ENCODE peak calls at places on chromosomes 16 and 17, in seven cellular contexts. D, Q, I, S, H, A and W are unnamed samples.

GRCh38 chr17:11628374-11628773 is 30.1 kb downstream of the DNAH9 start:
- DNase-seq in D (no peak), Q (no peak), I (no peak), S (no peak), H (no peak), A (no peak), W (no peak)

GRCh38 chr16:1126577-1126976 is 26.3 kb upstream of the CACNA1H start:
- DNase-seq in D (no peak), Q (no peak), I (no peak), S (no peak), H (no peak), A (no peak), W (no peak)

GRCh38 chr17:8659758-8660410 is 29.4 kb upstream of the MYH10 start:
- DNase-seq in D (no peak), Q (no peak), I (no peak), S (no peak), H (no peak), A (no peak), W (no peak)

GRCh38 chr17:48626470-48627241 is 498 bp upstream of the HOXB9 start:
- DNase-seq in D (no peak), Q (no peak), I (no peak), S (no peak), H (no peak), A (peak), W (no peak)

GRCh38 chr16:87878704-87879103 is 9.4 kb upstream of the SLC7A5 start:
- DNase-seq in D (no peak), Q (no peak), I (no peak), S (no peak), H (no peak), A (no peak), W (no peak)

GRCh38 chr16:71762186-71762585 is 37.7 kb upstream of the PHLPP2 start:
- DNase-seq in D (no peak), Q (no peak), I (no peak), S (peak), H (peak), A (no peak), W (no peak)

GRCh38 chr16:80518436-80518835 is 22.4 kb upstream of the DYNLRB2 start:
- DNase-seq in D (no peak), Q (no peak), I (no peak), S (no peak), H (peak), A (peak), W (peak)

GRCh38 chr16:66274335-66275110 is 92.0 kb upstream of the CDH5 start:
- DNase-seq in D (no peak), Q (peak), I (no peak), S (no peak), H (peak), A (peak), W (peak)

GRCh38 chr17:1710807-1711553 is 803 bp upstream of the TLCD2 start:
- DNase-seq in D (no peak), Q (no peak), I (no peak), S (no peak), H (peak), A (no peak), W (no peak)

GRCh38 chr16:1137604-1138003 is 15.3 kb upstream of the CACNA1H start:
- DNase-seq in D (no peak), Q (no peak), I (peak), S (no peak), H (no peak), A (no peak), W (no peak)

GRCh38 chr16:51755039-51755501 is 604.0 kb upstream of the SALL1 start:
- DNase-seq in D (no peak), Q (no peak), I (no peak), S (no peak), H (no peak), A (no peak), W (no peak)

GRCh38 chr17:82835766-82836512 is 3.9 kb downstream of the ZNF750 start:
- DNase-seq in D (no peak), Q (no peak), I (no peak), S (no peak), H (no peak), A (no peak), W (no peak)

GRCh38 chr17:3890082-3890892 is 2.6 kb downstream of the CAMKK1 start:
- DNase-seq in D (peak), Q (no peak), I (peak), S (peak), H (peak), A (peak), W (no peak)

GRCh38 chr17:10779607-10780006 is 24.3 kb downstream of the TMEM238L start:
- DNase-seq in D (no peak), Q (no peak), I (no peak), S (no peak), H (no peak), A (no peak), W (no peak)

GRCh38 chr17:81160747-81161453 is 4.4 kb upstream of the PVALEF start:
- DNase-seq in D (no peak), Q (no peak), I (no peak), S (no peak), H (no peak), A (no peak), W (no peak)

GRCh38 chr17:81161536-81161935 is 3.8 kb upstream of the PVALEF start:
- DNase-seq in D (no peak), Q (no peak), I (no peak), S (no peak), H (no peak), A (no peak), W (no peak)

GRCh38 chr17:81159611-81160265 is 5.6 kb upstream of the PVALEF start:
- DNase-seq in D (no peak), Q (no peak), I (peak), S (no peak), H (no peak), A (no peak), W (no peak)

GRCh38 chr17:81158688-81159590 is 6.4 kb upstream of the PVALEF start:
- DNase-seq in D (no peak), Q (no peak), I (peak), S (no peak), H (no peak), A (no peak), W (no peak)

GRCh38 chr17:81160306-81160705 is 5.0 kb upstream of the PVALEF start:
- DNase-seq in D (no peak), Q (no peak), I (peak), S (no peak), H (no peak), A (no peak), W (no peak)
- H3K4me3 ChIP-seq in D (peak), Q (peak), I (peak), S (no peak), H (no peak), A (no peak), W (no peak)

DNA sequence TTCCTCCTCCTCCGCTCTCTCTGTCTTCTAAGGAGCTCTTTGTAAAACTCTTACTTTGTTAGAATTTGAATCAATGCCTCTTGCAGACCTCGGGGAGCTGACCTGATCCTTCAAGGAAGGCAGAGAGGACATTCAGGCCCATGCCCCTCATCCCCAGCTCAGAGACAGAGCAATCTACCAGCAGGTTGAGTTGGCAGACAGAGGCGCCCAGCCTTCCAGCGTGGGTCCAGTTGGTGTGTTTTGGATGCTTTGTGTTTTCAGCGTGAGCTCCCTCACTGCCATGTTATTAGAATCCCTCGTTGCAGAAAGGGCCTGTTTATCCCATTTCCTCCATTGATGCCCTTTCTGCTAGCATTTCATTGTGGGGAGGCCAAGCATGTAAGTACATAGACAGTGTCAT is 167.1 kb downstream of the CMIP start:
- DNase-seq in D (no peak), Q (no peak), I (no peak), S (no peak), H (no peak), A (no peak), W (no peak)
- H3K4me3 ChIP-seq in D (no peak), Q (no peak), I (no peak), S (no peak), H (no peak), A (no peak), W (no peak)

GRCh38 chr17:59165933-59166342 is 10.4 kb downstream of the PRR11 start:
- DNase-seq in D (no peak), Q (no peak), I (no peak), S (no peak), H (peak), A (peak), W (peak)
- H3K4me3 ChIP-seq in D (no peak), Q (no peak), I (no peak), S (no peak), H (no peak), A (no peak), W (no peak)

GRCh38 chr17:52477824-52478614 is 319.5 kb upstream of the CA10 start:
- DNase-seq in D (no peak), Q (no peak), I (no peak), S (no peak), H (no peak), A (no peak), W (no peak)
- H3K4me3 ChIP-seq in D (no peak), Q (no peak), I (no peak), S (no peak), H (no peak), A (no peak), W (no peak)